ENCODE peak calls at places on chromosomes 1 and 21, in five cellular contexts. One of them, this sample, is unnamed.

GRCh38 chr1:179971563-179972496 is 17.2 kb downstream of the CEP350 start:
- DNase-seq in Peyer's patch: no peak
- DNase-seq in upper lobe of right lung: no peak
- DNase-seq in tibial artery: no peak
- DNase-seq in prostate gland: no peak
- DNase-seq in this sample: no peak

GRCh38 chr1:29382851-29383588 is 146.7 kb downstream of the PTPRU start:
- DNase-seq in Peyer's patch: peak; percentile 10
- DNase-seq in upper lobe of right lung: no peak
- DNase-seq in tibial artery: no peak
- DNase-seq in prostate gland: no peak
- DNase-seq in this sample: no peak

GRCh38 chr1:181155339-181155738 is 66.8 kb downstream of the IER5 start:
- DNase-seq in Peyer's patch: no peak
- DNase-seq in upper lobe of right lung: no peak
- DNase-seq in tibial artery: no peak
- DNase-seq in prostate gland: no peak
- DNase-seq in this sample: no peak

GRCh38 chr21:41747943-41748738 is 18.7 kb downstream of the RIPK4 start:
- DNase-seq in Peyer's patch: peak; percentile 21
- DNase-seq in upper lobe of right lung: no peak
- DNase-seq in tibial artery: no peak
- DNase-seq in prostate gland: no peak
- DNase-seq in this sample: no peak

GRCh38 chr1:227411066-227411465 is 92.8 kb upstream of the CDC42BPA start:
- DNase-seq in Peyer's patch: no peak
- DNase-seq in upper lobe of right lung: no peak
- DNase-seq in tibial artery: no peak
- DNase-seq in prostate gland: no peak
- DNase-seq in this sample: no peak

GRCh38 chr1:26697441-26697977 is 1.7 kb downstream of the ARID1A start:
- DNase-seq in Peyer's patch: no peak
- DNase-seq in upper lobe of right lung: no peak
- DNase-seq in tibial artery: no peak
- DNase-seq in prostate gland: no peak
- DNase-seq in this sample: no peak

GRCh38 chr1:80869299-80869698 is 931.4 kb upstream of the ADGRL2 start:
- DNase-seq in Peyer's patch: no peak
- DNase-seq in upper lobe of right lung: no peak
- DNase-seq in tibial artery: no peak
- DNase-seq in prostate gland: no peak
- DNase-seq in this sample: no peak

GRCh38 chr1:220791287-220791686 is 4.6 kb downstream of the MTARC1 start:
- DNase-seq in Peyer's patch: no peak
- DNase-seq in upper lobe of right lung: no peak
- DNase-seq in tibial artery: no peak
- DNase-seq in prostate gland: no peak
- DNase-seq in this sample: no peak

GRCh38 chr21:33199516-33200217 is 30.1 kb upstream of the IFNAR2 start:
- DNase-seq in Peyer's patch: no peak
- DNase-seq in upper lobe of right lung: no peak
- DNase-seq in tibial artery: peak; percentile 83
- DNase-seq in prostate gland: peak; percentile 87
- DNase-seq in this sample: peak; percentile 96

GRCh38 chr1:67888707-67889106 is 55.4 kb upstream of the GNG12 start:
- DNase-seq in Peyer's patch: no peak
- DNase-seq in upper lobe of right lung: no peak
- DNase-seq in tibial artery: no peak
- DNase-seq in prostate gland: no peak
- DNase-seq in this sample: no peak

GRCh38 chr1:110687244-110687643 is 12.5 kb upstream of the KCNA3 start:
- DNase-seq in Peyer's patch: no peak
- DNase-seq in upper lobe of right lung: no peak
- DNase-seq in tibial artery: no peak
- DNase-seq in prostate gland: no peak
- DNase-seq in this sample: no peak

GRCh38 chr1:223872308-223872878 is 26.6 kb upstream of the TP53BP2 start:
- DNase-seq in Peyer's patch: no peak
- DNase-seq in upper lobe of right lung: no peak
- DNase-seq in tibial artery: no peak
- DNase-seq in prostate gland: no peak
- DNase-seq in this sample: no peak

GRCh38 chr1:145891143-145891542 is 5.5 kb upstream of the ANKRD35 start:
- DNase-seq in Peyer's patch: no peak
- DNase-seq in upper lobe of right lung: no peak
- DNase-seq in tibial artery: no peak
- DNase-seq in prostate gland: peak; percentile 87
- DNase-seq in this sample: no peak

GRCh38 chr1:20211511-20211931 is 25.2 kb upstream of the PLA2G2C start:
- DNase-seq in Peyer's patch: no peak
- DNase-seq in upper lobe of right lung: no peak
- DNase-seq in tibial artery: no peak
- DNase-seq in prostate gland: no peak
- DNase-seq in this sample: peak; percentile 80

GRCh38 chr21:37551406-37552355 is 185.1 kb downstream of the DYRK1A start:
- DNase-seq in Peyer's patch: no peak
- DNase-seq in upper lobe of right lung: no peak
- DNase-seq in tibial artery: no peak
- DNase-seq in prostate gland: no peak
- DNase-seq in this sample: no peak

GRCh38 chr1:30916296-30916695 is 7.7 kb upstream of the SDC3 start:
- DNase-seq in Peyer's patch: no peak
- DNase-seq in upper lobe of right lung: peak; percentile 34
- DNase-seq in tibial artery: peak; percentile 59
- DNase-seq in prostate gland: no peak
- DNase-seq in this sample: no peak

GRCh38 chr1:145955436-145955835 is 2.4 kb downstream of the LIX1L start:
- DNase-seq in Peyer's patch: no peak
- DNase-seq in upper lobe of right lung: no peak
- DNase-seq in tibial artery: no peak
- DNase-seq in prostate gland: no peak
- DNase-seq in this sample: no peak

GRCh38 chr21:45466330-45467220 is 61.6 kb downstream of the COL18A1 start:
- DNase-seq in Peyer's patch: peak; percentile 32
- DNase-seq in upper lobe of right lung: peak; percentile 48
- DNase-seq in tibial artery: no peak
- DNase-seq in prostate gland: no peak
- DNase-seq in this sample: no peak

GRCh38 chr1:150560011-150560438 is 10.8 kb downstream of the ADAMTSL4 start:
- DNase-seq in Peyer's patch: peak; percentile 81
- DNase-seq in upper lobe of right lung: peak; percentile 85
- DNase-seq in tibial artery: peak; percentile 89
- DNase-seq in prostate gland: peak; percentile 70
- DNase-seq in this sample: peak; percentile 81

GRCh38 chr1:195019385-195019784 is 1588.9 kb downstream of the KCNT2 start:
- DNase-seq in Peyer's patch: no peak
- DNase-seq in upper lobe of right lung: no peak
- DNase-seq in tibial artery: no peak
- DNase-seq in prostate gland: no peak
- DNase-seq in this sample: no peak

GRCh38 chr1:200550367-200550766 is 70.2 kb downstream of the KIF14 start:
- DNase-seq in Peyer's patch: no peak
- DNase-seq in upper lobe of right lung: no peak
- DNase-seq in tibial artery: no peak
- DNase-seq in prostate gland: no peak
- DNase-seq in this sample: no peak

GRCh38 chr1:154767315-154768240 is 102.5 kb downstream of the KCNN3 start:
- DNase-seq in Peyer's patch: no peak
- DNase-seq in upper lobe of right lung: peak; percentile 59
- DNase-seq in tibial artery: no peak
- DNase-seq in prostate gland: no peak
- DNase-seq in this sample: no peak

GRCh38 chr1:184517130-184517529 is 130.3 kb downstream of the C1orf21 start:
- DNase-seq in Peyer's patch: no peak
- DNase-seq in upper lobe of right lung: no peak
- DNase-seq in tibial artery: no peak
- DNase-seq in prostate gland: no peak
- DNase-seq in this sample: no peak

GRCh38 chr1:62891961-62892562 is 108.1 kb downstream of the ATG4C start:
- DNase-seq in Peyer's patch: no peak
- DNase-seq in upper lobe of right lung: no peak
- DNase-seq in tibial artery: no peak
- DNase-seq in prostate gland: no peak
- DNase-seq in this sample: no peak

GRCh38 chr1:226656201-226656600 is 82.9 kb downstream of the ITPKB start:
- DNase-seq in Peyer's patch: no peak
- DNase-seq in upper lobe of right lung: no peak
- DNase-seq in tibial artery: no peak
- DNase-seq in prostate gland: no peak
- DNase-seq in this sample: peak; percentile 65

GRCh38 chr1:41730806-41731205 is 187.9 kb downstream of the HIVEP3 start:
- DNase-seq in Peyer's patch: no peak
- DNase-seq in upper lobe of right lung: no peak
- DNase-seq in tibial artery: no peak
- DNase-seq in prostate gland: no peak
- DNase-seq in this sample: no peak
- H3K27me3 ChIP-seq in Peyer's patch: no peaks in the 10 kb centered on the region
- H3K27me3 ChIP-seq in upper lobe of right lung: no peaks in the 10 kb centered on the region
- H3K27me3 ChIP-seq in tibial artery: no peaks in the 10 kb centered on the region
- H3K27me3 ChIP-seq in prostate gland: no peaks in the 10 kb centered on the region
- H3K27me3 ChIP-seq in this sample: no peaks in the 10 kb centered on the region

GRCh38 chr1:66154394-66154793 is 361.7 kb downstream of the PDE4B start:
- DNase-seq in Peyer's patch: no peak
- DNase-seq in upper lobe of right lung: no peak
- DNase-seq in tibial artery: no peak
- DNase-seq in prostate gland: no peak
- DNase-seq in this sample: no peak
- H3K27me3 ChIP-seq in Peyer's patch: no peaks in the 10 kb centered on the region
- H3K27me3 ChIP-seq in upper lobe of right lung: no peaks in the 10 kb centered on the region
- H3K27me3 ChIP-seq in tibial artery: no peaks in the 10 kb centered on the region
- H3K27me3 ChIP-seq in prostate gland: no peaks in the 10 kb centered on the region
- H3K27me3 ChIP-seq in this sample: no peaks in the 10 kb centered on the region

GRCh38 chr1:11860586-11860985 is 1.8 kb upstream of the NPPB start:
- DNase-seq in Peyer's patch: no peak
- DNase-seq in upper lobe of right lung: no peak
- DNase-seq in tibial artery: no peak
- DNase-seq in prostate gland: no peak
- DNase-seq in this sample: no peak

GRCh38 chr1:11858613-11858967 is at the start of gene NPPB:
- DNase-seq in Peyer's patch: no peak
- DNase-seq in upper lobe of right lung: no peak
- DNase-seq in tibial artery: no peak
- DNase-seq in prostate gland: no peak
- DNase-seq in this sample: no peak

GRCh38 chr1:11860083-11860482 is 1.3 kb upstream of the NPPB start:
- DNase-seq in Peyer's patch: no peak
- DNase-seq in upper lobe of right lung: no peak
- DNase-seq in tibial artery: no peak
- DNase-seq in prostate gland: no peak
- DNase-seq in this sample: no peak

GRCh38 chr1:11858158-11858557 is 587 bp downstream of the NPPB start:
- DNase-seq in Peyer's patch: no peak
- DNase-seq in upper lobe of right lung: no peak
- DNase-seq in tibial artery: no peak
- DNase-seq in prostate gland: no peak
- DNase-seq in this sample: no peak

GRCh38 chr1:11858968-11859871 is 475 bp upstream of the NPPB start:
- DNase-seq in Peyer's patch: peak; percentile 62
- DNase-seq in upper lobe of right lung: peak; percentile 85
- DNase-seq in tibial artery: no peak
- DNase-seq in prostate gland: no peak
- DNase-seq in this sample: peak; percentile 32
- H3K27me3 ChIP-seq in Peyer's patch: peaks cover 16% of the 10 kb centered on the region
- H3K27me3 ChIP-seq in upper lobe of right lung: peaks cover 57% of the 10 kb centered on the region
- H3K27me3 ChIP-seq in tibial artery: no peaks in the 10 kb centered on the region
- H3K27me3 ChIP-seq in prostate gland: peaks cover 17% of the 10 kb centered on the region
- H3K27me3 ChIP-seq in this sample: peaks cover 2% of the 10 kb centered on the region

GRCh38 chr1:207959995-207960745 is 49.2 kb upstream of the CD34 start:
- DNase-seq in Peyer's patch: no peak
- DNase-seq in upper lobe of right lung: no peak
- DNase-seq in tibial artery: no peak
- DNase-seq in prostate gland: no peak
- DNase-seq in this sample: no peak

GRCh38 chr1:207959141-207959825 is 48.4 kb upstream of the CD34 start:
- DNase-seq in Peyer's patch: peak; percentile 68
- DNase-seq in upper lobe of right lung: peak; percentile 81
- DNase-seq in tibial artery: peak; percentile 94
- DNase-seq in prostate gland: peak; percentile 37
- DNase-seq in this sample: peak; percentile 10

GRCh38 chr1:207958376-207959139 is 47.6 kb upstream of the CD34 start:
- DNase-seq in Peyer's patch: no peak
- DNase-seq in upper lobe of right lung: no peak
- DNase-seq in tibial artery: no peak
- DNase-seq in prostate gland: peak; percentile 29
- DNase-seq in this sample: no peak

GRCh38 chr1:207954104-207954503 is 43.2 kb upstream of the CD34 start:
- DNase-seq in Peyer's patch: no peak
- DNase-seq in upper lobe of right lung: no peak
- DNase-seq in tibial artery: no peak
- DNase-seq in prostate gland: no peak
- DNase-seq in this sample: no peak

GRCh38 chr1:207956976-207957375 is 46.1 kb upstream of the CD34 start:
- DNase-seq in Peyer's patch: no peak
- DNase-seq in upper lobe of right lung: no peak
- DNase-seq in tibial artery: no peak
- DNase-seq in prostate gland: no peak
- DNase-seq in this sample: no peak
- H3K27me3 ChIP-seq in Peyer's patch: no peaks in the 10 kb centered on the region
- H3K27me3 ChIP-seq in upper lobe of right lung: no peaks in the 10 kb centered on the region
- H3K27me3 ChIP-seq in tibial artery: no peaks in the 10 kb centered on the region
- H3K27me3 ChIP-seq in prostate gland: no peaks in the 10 kb centered on the region
- H3K27me3 ChIP-seq in this sample: peaks cover 3% of the 10 kb centered on the region

DNA sequence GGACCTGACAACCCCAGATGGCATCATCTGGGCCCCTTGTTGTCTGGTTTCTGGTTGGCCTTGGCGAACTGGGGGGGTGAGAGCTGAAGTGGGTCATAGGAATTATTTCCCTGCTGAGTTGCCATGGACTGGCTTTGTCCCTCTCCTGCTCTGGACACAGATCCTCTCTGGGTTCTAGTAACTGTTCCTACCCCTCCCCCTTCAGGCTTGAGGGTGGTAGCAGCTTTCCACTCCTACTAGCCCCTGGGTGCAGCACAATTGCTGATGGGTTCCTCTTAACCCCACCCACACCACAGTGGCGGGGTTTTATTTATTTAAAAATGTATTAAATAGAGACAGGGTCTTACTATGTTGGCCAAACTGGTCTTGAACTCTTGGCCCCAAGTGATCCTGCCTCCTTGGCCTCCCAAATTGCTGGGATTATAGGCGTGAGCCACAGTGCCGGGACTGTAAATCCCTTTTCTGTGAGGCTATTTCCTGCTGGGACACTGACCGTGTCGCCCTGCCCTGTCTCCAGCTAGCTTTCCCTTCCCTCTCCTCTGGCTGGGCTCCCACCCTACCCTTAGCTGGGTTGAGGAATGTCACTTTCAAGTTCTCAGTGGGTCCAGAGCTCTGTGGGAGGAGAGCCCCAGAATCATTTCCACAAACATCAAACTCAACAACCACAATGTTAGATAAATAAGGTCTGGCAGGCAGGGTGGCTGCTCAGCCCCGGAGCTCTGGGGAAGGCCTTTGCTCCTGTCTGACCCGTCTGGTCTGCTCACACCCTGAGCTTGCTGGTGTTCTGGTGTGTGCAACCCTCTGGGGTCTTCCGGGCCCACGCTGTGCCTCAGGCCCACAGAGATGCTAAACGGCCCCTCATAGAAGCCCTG is 112.7 kb upstream of the WNT4 start:
- DNase-seq in Peyer's patch: no peak
- DNase-seq in upper lobe of right lung: no peak
- DNase-seq in tibial artery: no peak
- DNase-seq in prostate gland: no peak
- DNase-seq in this sample: no peak
- H3K27me3 ChIP-seq in Peyer's patch: no peaks in the 10 kb centered on the region
- H3K27me3 ChIP-seq in upper lobe of right lung: no peaks in the 10 kb centered on the region
- H3K27me3 ChIP-seq in tibial artery: no peaks in the 10 kb centered on the region
- H3K27me3 ChIP-seq in prostate gland: no peaks in the 10 kb centered on the region
- H3K27me3 ChIP-seq in this sample: no peaks in the 10 kb centered on the region